ENCODE peak calls at places on chromosomes 16 and 17, in five cellular contexts. O is H9, H is H1, G is IMR-90, X is neuronal stem cell. S is an unnamed sample.

GRCh38 chr16:1089822-1090619 is 6.0 kb downstream of the C1QTNF8 start:
- DNase-seq in O (no peak), H (no peak), G (no peak), X (no peak), S (no peak)

GRCh38 chr16:75096730-75097129 is 19.9 kb downstream of the LDHD start:
- DNase-seq in O (peak), H (peak), G (no peak), X (no peak), S (peak)

GRCh38 chr17:82888583-82889495 is 49.0 kb upstream of the ZNF750 start:
- DNase-seq in O (no peak), H (no peak), G (no peak), X (no peak), S (no peak)

GRCh38 chr17:62674841-62675240 is 47.4 kb downstream of the MRC2 start:
- DNase-seq in O (no peak), H (no peak), G (no peak), X (no peak), S (no peak)

GRCh38 chr17:70882504-70882903 is 713.2 kb downstream of the KCNJ2 start:
- DNase-seq in O (peak), H (no peak), G (no peak), X (no peak), S (peak)

GRCh38 chr17:3596804-3597464 is 12.3 kb downstream of the TRPV1 start:
- DNase-seq in O (no peak), H (no peak), G (no peak), X (no peak), S (peak)

GRCh38 chr16:80253741-80254140 is 287.1 kb upstream of the DYNLRB2 start:
- DNase-seq in O (no peak), H (no peak), G (no peak), X (no peak), S (no peak)

GRCh38 chr17:82947051-82947991 is 107.5 kb upstream of the ZNF750 start:
- DNase-seq in O (no peak), H (no peak), G (no peak), X (no peak), S (no peak)

GRCh38 chr17:50331085-50331791 is 14.7 kb upstream of the XYLT2 start:
- DNase-seq in O (no peak), H (no peak), G (peak), X (no peak), S (no peak)

GRCh38 chr17:34616148-34616547 is 36.8 kb downstream of the TMEM132E start:
- DNase-seq in O (peak), H (no peak), G (no peak), X (no peak), S (peak)

GRCh38 chr16:68387301-68387700 is 61.0 kb downstream of the SMPD3 start:
- DNase-seq in O (peak), H (no peak), G (no peak), X (no peak), S (no peak)

GRCh38 chr17:21202512-21202911 is 11.4 kb downstream of the TMEM11 start:
- DNase-seq in O (no peak), H (no peak), G (no peak), X (no peak), S (no peak)

GRCh38 chr16:19520861-19521331 is 1.0 kb downstream of the GDE1 start:
- DNase-seq in O (no peak), H (no peak), G (peak), X (no peak), S (peak)

GRCh38 chr17:45232514-45233422 is 11.1 kb downstream of the FMNL1 start:
- DNase-seq in O (no peak), H (no peak), G (no peak), X (no peak), S (no peak)

GRCh38 chr16:35776-36305 is 17.6 kb downstream of the POLR3K start:
- DNase-seq in O (no peak), H (no peak), G (no peak), X (no peak), S (no peak)

GRCh38 chr17:9468532-9468931 is 107.1 kb downstream of the STX8 start:
- DNase-seq in O (no peak), H (no peak), G (no peak), X (no peak), S (no peak)

GRCh38 chr16:8972843-8973586 is 9.3 kb upstream of the USP7 start:
- DNase-seq in O (no peak), H (no peak), G (peak), X (no peak), S (no peak)

GRCh38 chr17:80927791-80928216 is 63.8 kb upstream of the CHMP6 start:
- DNase-seq in O (no peak), H (no peak), G (peak), X (no peak), S (peak)

GRCh38 chr17:4365628-4366311 is 705 bp downstream of the UBE2G1 start:
- DNase-seq in O (peak), H (no peak), G (no peak), X (peak), S (peak)

GRCh38 chr16:18965555-18965954 is 18.2 kb upstream of the TMC7 start:
- DNase-seq in O (no peak), H (no peak), G (no peak), X (no peak), S (no peak)

GRCh38 chr16:69199382-69199781 is 12.4 kb downstream of the SNTB2 start:
- DNase-seq in O (no peak), H (no peak), G (peak), X (no peak), S (no peak)

GRCh38 chr16:52861614-52862022 is 191.1 kb downstream of the CHD9NB start:
- DNase-seq in O (no peak), H (peak), G (no peak), X (peak), S (peak)

GRCh38 chr16:29988346-29989075 is 6.9 kb downstream of the HIRIP3 start:
- DNase-seq in O (no peak), H (no peak), G (no peak), X (no peak), S (no peak)

GRCh38 chr17:57420674-57421392 is 164.5 kb downstream of the MSI2 start:
- DNase-seq in O (no peak), H (no peak), G (no peak), X (no peak), S (no peak)

GRCh38 chr16:88503374-88503770 is 50.3 kb downstream of the ZFPM1 start:
- DNase-seq in O (no peak), H (no peak), G (peak), X (no peak), S (no peak)

GRCh38 chr17:330993-331701 is 21.5 kb downstream of the RPH3AL start:
- DNase-seq in O (peak), H (no peak), G (no peak), X (no peak), S (peak)

GRCh38 chr17:44221072-44221861 is 1.8 kb upstream of the UBTF start:
- DNase-seq in O (peak), H (no peak), G (peak), X (peak), S (peak)

GRCh38 chr16:367333-367903 is 2.9 kb downstream of the MRPL28 start:
- DNase-seq in O (no peak), H (no peak), G (no peak), X (no peak), S (no peak)

GRCh38 chr17:17570207-17570797 is 21.2 kb downstream of the PEMT start:
- DNase-seq in O (peak), H (no peak), G (peak), X (no peak), S (peak)

GRCh38 chr17:39899215-39899614 is 19.2 kb downstream of the GSDMB start:
- DNase-seq in O (no peak), H (no peak), G (no peak), X (no peak), S (no peak)

GRCh38 chr16:52068447-52069074 is 478.4 kb downstream of the TOX3 start:
- DNase-seq in O (peak), H (peak), G (peak), X (peak), S (peak)

GRCh38 chr16:16041196-16041892 is 91.9 kb downstream of the ABCC1 start:
- DNase-seq in O (peak), H (no peak), G (no peak), X (no peak), S (peak)

GRCh38 chr16:84024854-84025253 is 17.7 kb downstream of the SLC38A8 start:
- DNase-seq in O (no peak), H (no peak), G (peak), X (no peak), S (no peak)

GRCh38 chr16:57969451-57970123 is 1.3 kb downstream of the CNGB1 start:
- DNase-seq in O (no peak), H (no peak), G (no peak), X (no peak), S (no peak)

GRCh38 chr17:36940313-36941264 is 3.3 kb downstream of the LHX1 start:
- DNase-seq in O (peak), H (no peak), G (no peak), X (no peak), S (no peak)

DNA sequence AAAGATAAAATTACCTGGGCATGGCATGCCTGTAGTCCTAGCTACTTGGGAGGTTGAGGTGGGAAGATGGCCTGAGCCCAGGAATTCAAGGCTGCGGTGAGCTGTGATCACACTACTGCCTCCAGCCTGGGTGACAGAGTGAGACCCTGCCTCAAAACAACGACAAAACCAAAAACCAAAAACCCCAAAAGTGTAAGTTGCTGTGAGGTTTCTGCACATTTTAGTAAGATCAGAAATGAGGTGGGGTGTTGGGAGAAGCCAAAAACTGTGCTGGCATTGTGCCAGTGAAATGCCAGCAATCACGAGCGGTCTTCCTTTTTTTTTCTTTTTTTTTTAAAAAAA is 114.6 kb downstream of the PITPNC1 start:
- DNase-seq in O (peak), H (no peak), G (no peak), X (no peak), S (no peak)
- H3K4me2 ChIP-seq in O (no peak), H (no peak), G (no peak), X (no peak), S (no peak)

DNA sequence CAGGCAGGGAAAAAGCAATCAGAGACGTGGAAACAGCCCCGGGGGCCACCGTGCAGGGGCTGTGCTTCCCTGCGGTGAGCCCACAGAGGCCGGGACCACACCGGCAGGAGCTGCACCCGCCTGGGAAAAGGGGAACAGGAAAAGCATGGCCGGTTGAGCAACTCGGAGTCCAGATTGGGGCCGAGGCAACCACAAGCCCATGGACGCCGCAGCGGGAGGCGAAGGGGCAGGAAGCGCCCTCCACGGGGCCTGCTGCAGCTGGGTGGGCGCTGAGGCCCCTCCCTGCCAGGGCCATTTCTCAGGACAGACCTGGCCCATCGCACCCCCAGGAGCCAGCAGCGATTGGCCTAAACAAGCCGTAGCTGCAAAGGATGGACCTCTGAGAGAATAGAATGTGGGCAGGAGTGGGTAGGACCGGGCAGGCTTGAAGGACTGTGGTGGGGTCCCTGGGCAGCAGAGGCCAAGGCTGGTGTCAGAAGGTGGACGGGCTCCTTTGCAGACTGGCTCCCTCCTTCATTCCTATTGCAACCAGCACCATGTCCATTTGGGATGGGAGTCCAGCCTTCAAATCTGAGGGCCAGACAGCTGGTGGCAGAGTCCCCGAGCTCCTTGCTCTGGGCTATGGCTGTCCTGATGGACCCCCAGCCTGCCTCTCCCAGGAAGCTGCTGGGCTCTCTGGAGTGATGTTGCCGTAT is 30.4 kb downstream of the COX4I1 start:
- DNase-seq in O (peak), H (no peak), G (no peak), X (no peak), S (no peak)
- H2BK15ac ChIP-seq in O (no peak), H (no peak), G (no peak), X (no peak), S (no peak)

GRCh38 chr16:27374231-27374793 is 27.7 kb upstream of the IL21R start:
- DNase-seq in O (no peak), H (no peak), G (no peak), X (no peak), S (no peak)
- H3K4me2 ChIP-seq in O (no peak), H (peak), G (peak), X (no peak), S (no peak)

GRCh38 chr17:19718613-19719364 is 2.4 kb upstream of the SLC47A2 start:
- DNase-seq in O (peak), H (no peak), G (no peak), X (no peak), S (peak)
- H2BK15ac ChIP-seq in O (no peak), H (no peak), G (no peak), X (no peak), S (no peak)

GRCh38 chr16:77555781-77556180 is 120.9 kb upstream of the ADAMTS18 start:
- DNase-seq in O (no peak), H (no peak), G (no peak), X (peak), S (no peak)

GRCh38 chr16:77556203-77556602 is 121.4 kb upstream of the ADAMTS18 start:
- DNase-seq in O (peak), H (no peak), G (no peak), X (peak), S (peak)

GRCh38 chr16:77555101-77555500 is 120.3 kb upstream of the ADAMTS18 start:
- DNase-seq in O (no peak), H (no peak), G (no peak), X (no peak), S (no peak)

GRCh38 chr16:77557385-77557784 is 122.6 kb upstream of the ADAMTS18 start:
- DNase-seq in O (no peak), H (no peak), G (no peak), X (no peak), S (no peak)

GRCh38 chr16:77558786-77559185 is 124.0 kb upstream of the ADAMTS18 start:
- DNase-seq in O (no peak), H (no peak), G (no peak), X (no peak), S (no peak)
- H3K4me2 ChIP-seq in O (no peak), H (no peak), G (no peak), X (no peak), S (no peak)

GRCh38 chr17:1516403-1517161 is at the start of gene INPP5K:
- DNase-seq in O (peak), H (peak), G (peak), X (peak), S (peak)
- H2BK15ac ChIP-seq in O (no peak), H (no peak), G (peak), X (no peak), S (no peak)

GRCh38 chr17:74516561-74516960 is 14.7 kb downstream of the CD300LB start:
- DNase-seq in O (no peak), H (no peak), G (no peak), X (no peak), S (no peak)

GRCh38 chr17:74512624-74513084 is 18.6 kb downstream of the CD300LB start:
- DNase-seq in O (no peak), H (no peak), G (no peak), X (no peak), S (no peak)

GRCh38 chr17:74513987-74514631 is 17.2 kb downstream of the CD300LB start:
- DNase-seq in O (peak), H (no peak), G (peak), X (peak), S (peak)

GRCh38 chr17:74515941-74516340 is 15.3 kb downstream of the CD300LB start:
- DNase-seq in O (no peak), H (no peak), G (no peak), X (no peak), S (no peak)

DNA sequence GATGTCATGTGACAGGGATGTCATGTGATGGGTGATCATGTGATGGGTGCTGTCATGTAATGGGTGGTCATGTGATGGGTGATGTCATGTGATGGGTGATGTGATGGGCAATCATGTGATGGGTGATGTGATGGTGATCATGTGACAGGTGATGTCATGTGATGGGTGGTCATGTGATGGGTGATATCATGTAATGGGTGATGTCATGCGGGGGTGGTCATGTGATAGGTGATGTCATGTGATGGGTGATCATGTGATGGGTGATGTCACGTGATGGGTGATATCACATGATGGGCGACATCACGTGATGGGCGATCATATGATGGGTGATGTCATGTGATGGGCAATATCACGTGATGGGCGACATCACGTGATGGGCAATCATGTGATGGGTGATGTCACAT is 16.6 kb downstream of the CD300LB start:
- DNase-seq in O (no peak), H (no peak), G (no peak), X (no peak), S (no peak)
- H3K4me2 ChIP-seq in O (no peak), H (no peak), G (no peak), X (no peak), S (no peak)

DNA sequence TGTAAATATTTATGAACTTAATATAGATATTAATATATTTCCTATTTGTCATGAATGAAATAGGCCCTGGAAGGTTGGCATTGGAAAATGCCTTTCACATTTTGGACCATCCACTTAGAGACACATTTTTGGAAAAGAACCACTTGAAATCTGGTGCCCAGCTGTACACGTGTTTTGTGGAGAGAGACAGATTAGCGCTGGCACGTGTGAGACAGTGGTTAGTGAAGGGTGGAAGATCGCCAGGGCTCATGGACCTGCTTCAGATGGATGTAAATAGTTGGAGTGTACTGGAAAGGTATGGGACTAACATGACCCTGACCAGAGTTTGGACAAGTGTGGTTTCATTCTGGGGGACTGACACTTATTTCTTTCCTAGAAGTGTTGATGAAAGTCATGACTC is 222.9 kb downstream of the PRKCA start:
- DNase-seq in O (no peak), H (no peak), G (no peak), X (no peak), S (no peak)
- H2BK15ac ChIP-seq in O (no peak), H (no peak), G (no peak), X (no peak), S (no peak)